ENCODE peak calls at places on chromosomes 4 and X, in six cellular contexts. One of them, this sample, is unnamed.

GRCh38 chrX:3712870-3713224 is 602 bp downstream of the PRKX start:
- DNase-seq in suprapubic skin: peak; percentile 70
- DNase-seq in B cell: no peak
- DNase-seq in cardiac fibroblast: no peak
- DNase-seq in GM13977: no peak
- DNase-seq in tibial nerve: no peak
- DNase-seq in this sample: no peak

GRCh38 chrX:100368167-100368566 is 41.9 kb downstream of the PCDH19 start:
- DNase-seq in suprapubic skin: no peak
- DNase-seq in B cell: no peak
- DNase-seq in cardiac fibroblast: peak; percentile 6
- DNase-seq in GM13977: peak; percentile 17
- DNase-seq in tibial nerve: no peak
- DNase-seq in this sample: no peak

GRCh38 chrX:118655561-118656246 is 71.7 kb upstream of the IL13RA1 start:
- DNase-seq in suprapubic skin: no peak
- DNase-seq in B cell: no peak
- DNase-seq in cardiac fibroblast: peak; percentile 27
- DNase-seq in GM13977: no peak
- DNase-seq in tibial nerve: no peak
- DNase-seq in this sample: no peak

GRCh38 chrX:56798866-56799864 is 70.1 kb downstream of the NBDY start:
- DNase-seq in suprapubic skin: peak; percentile 46
- DNase-seq in B cell: peak; percentile 2
- DNase-seq in cardiac fibroblast: no peak
- DNase-seq in GM13977: peak; percentile 4
- DNase-seq in tibial nerve: no peak
- DNase-seq in this sample: peak; percentile 52

GRCh38 chr4:144582105-144582850 is 63.7 kb upstream of the HHIP start:
- DNase-seq in suprapubic skin: no peak
- DNase-seq in B cell: no peak
- DNase-seq in cardiac fibroblast: no peak
- DNase-seq in GM13977: no peak
- DNase-seq in tibial nerve: no peak
- DNase-seq in this sample: no peak

GRCh38 chrX:132809581-132809980 is 148.8 kb downstream of the HS6ST2 start:
- DNase-seq in suprapubic skin: no peak
- DNase-seq in B cell: no peak
- DNase-seq in cardiac fibroblast: no peak
- DNase-seq in GM13977: no peak
- DNase-seq in tibial nerve: no peak
- DNase-seq in this sample: no peak

GRCh38 chr4:48340905-48341775 is at the start of gene SLAIN2:
- DNase-seq in suprapubic skin: peak; percentile 99
- DNase-seq in B cell: peak; percentile 97
- DNase-seq in cardiac fibroblast: peak; percentile 99
- DNase-seq in GM13977: peak; percentile 98
- DNase-seq in tibial nerve: peak; percentile 98
- DNase-seq in this sample: peak; percentile 99

GRCh38 chrX:128518508-128518907 is 466.3 kb upstream of the ACTRT1 start:
- DNase-seq in suprapubic skin: no peak
- DNase-seq in B cell: no peak
- DNase-seq in cardiac fibroblast: no peak
- DNase-seq in GM13977: no peak
- DNase-seq in tibial nerve: no peak
- DNase-seq in this sample: no peak

GRCh38 chrX:154059729-154060245 is 37.7 kb downstream of the MECP2 start:
- DNase-seq in suprapubic skin: no peak
- DNase-seq in B cell: no peak
- DNase-seq in cardiac fibroblast: no peak
- DNase-seq in GM13977: no peak
- DNase-seq in tibial nerve: no peak
- DNase-seq in this sample: no peak

GRCh38 chr4:80407246-80407645 is 71.7 kb downstream of the CFAP299 start:
- DNase-seq in suprapubic skin: no peak
- DNase-seq in B cell: no peak
- DNase-seq in cardiac fibroblast: peak; percentile 17
- DNase-seq in GM13977: no peak
- DNase-seq in tibial nerve: peak; percentile 17
- DNase-seq in this sample: no peak

GRCh38 chr4:134867027-134867426 is 665.4 kb upstream of the PABPC4L start:
- DNase-seq in suprapubic skin: no peak
- DNase-seq in B cell: no peak
- DNase-seq in cardiac fibroblast: no peak
- DNase-seq in GM13977: no peak
- DNase-seq in tibial nerve: no peak
- DNase-seq in this sample: no peak

GRCh38 chr4:2041234-2042130 is 17.6 kb upstream of the NAT8L start:
- DNase-seq in suprapubic skin: peak; percentile 79
- DNase-seq in B cell: peak; percentile 95
- DNase-seq in cardiac fibroblast: peak; percentile 78
- DNase-seq in GM13977: peak; percentile 98
- DNase-seq in tibial nerve: peak; percentile 25
- DNase-seq in this sample: peak; percentile 81

GRCh38 chr4:82136161-82136801 is 237.5 kb downstream of the HNRNPD start:
- DNase-seq in suprapubic skin: no peak
- DNase-seq in B cell: no peak
- DNase-seq in cardiac fibroblast: no peak
- DNase-seq in GM13977: no peak
- DNase-seq in tibial nerve: no peak
- DNase-seq in this sample: no peak

GRCh38 chrX:150503898-150504219 is 64.6 kb upstream of the MTM1 start:
- DNase-seq in suprapubic skin: no peak
- DNase-seq in B cell: no peak
- DNase-seq in cardiac fibroblast: no peak
- DNase-seq in GM13977: no peak
- DNase-seq in tibial nerve: no peak
- DNase-seq in this sample: peak; percentile 35

GRCh38 chr4:82803746-82804145 is 5.2 kb upstream of the SCD5 start:
- DNase-seq in suprapubic skin: no peak
- DNase-seq in B cell: no peak
- DNase-seq in cardiac fibroblast: no peak
- DNase-seq in GM13977: no peak
- DNase-seq in tibial nerve: no peak
- DNase-seq in this sample: no peak

GRCh38 chrX:48470110-48470832 is at the start of gene SLC38A5:
- DNase-seq in suprapubic skin: no peak
- DNase-seq in B cell: no peak
- DNase-seq in cardiac fibroblast: no peak
- DNase-seq in GM13977: no peak
- DNase-seq in tibial nerve: no peak
- DNase-seq in this sample: no peak

GRCh38 chrX:1754077-1754476 is 139.2 kb downstream of the ASMT start:
- DNase-seq in suprapubic skin: no peak
- DNase-seq in B cell: no peak
- DNase-seq in cardiac fibroblast: no peak
- DNase-seq in GM13977: no peak
- DNase-seq in tibial nerve: no peak
- DNase-seq in this sample: no peak

GRCh38 chr4:121377065-121377464 is 3.8 kb downstream of the QRFPR start:
- DNase-seq in suprapubic skin: no peak
- DNase-seq in B cell: no peak
- DNase-seq in cardiac fibroblast: no peak
- DNase-seq in GM13977: no peak
- DNase-seq in tibial nerve: no peak
- DNase-seq in this sample: no peak

GRCh38 chr4:176565044-176565443 is 227.7 kb downstream of the VEGFC start:
- DNase-seq in suprapubic skin: no peak
- DNase-seq in B cell: no peak
- DNase-seq in cardiac fibroblast: no peak
- DNase-seq in GM13977: no peak
- DNase-seq in tibial nerve: no peak
- DNase-seq in this sample: no peak

GRCh38 chrX:154799554-154800348 is 5.5 kb downstream of the MPP1 start:
- DNase-seq in suprapubic skin: no peak
- DNase-seq in B cell: no peak
- DNase-seq in cardiac fibroblast: peak; percentile 64
- DNase-seq in GM13977: no peak
- DNase-seq in tibial nerve: no peak
- DNase-seq in this sample: no peak

GRCh38 chr4:110183643-110184042 is 14.8 kb downstream of the ELOVL6 start:
- DNase-seq in suprapubic skin: no peak
- DNase-seq in B cell: no peak
- DNase-seq in cardiac fibroblast: no peak
- DNase-seq in GM13977: no peak
- DNase-seq in tibial nerve: no peak
- DNase-seq in this sample: no peak

GRCh38 chr4:149371021-149371420 is 444.6 kb downstream of the IQCM start:
- DNase-seq in suprapubic skin: no peak
- DNase-seq in B cell: no peak
- DNase-seq in cardiac fibroblast: peak; percentile 82
- DNase-seq in GM13977: peak; percentile 25
- DNase-seq in tibial nerve: no peak
- DNase-seq in this sample: no peak

GRCh38 chr4:176579233-176579632 is 213.5 kb downstream of the VEGFC start:
- DNase-seq in suprapubic skin: no peak
- DNase-seq in B cell: no peak
- DNase-seq in cardiac fibroblast: no peak
- DNase-seq in GM13977: no peak
- DNase-seq in tibial nerve: no peak
- DNase-seq in this sample: no peak

GRCh38 chr4:76758290-76758882 is 139.6 kb downstream of the SOWAHB start:
- DNase-seq in suprapubic skin: no peak
- DNase-seq in B cell: no peak
- DNase-seq in cardiac fibroblast: peak; percentile 88
- DNase-seq in GM13977: peak; percentile 37
- DNase-seq in tibial nerve: no peak
- DNase-seq in this sample: no peak

GRCh38 chr4:15345134-15345533 is 82.7 kb upstream of the C1QTNF7 start:
- DNase-seq in suprapubic skin: no peak
- DNase-seq in B cell: no peak
- DNase-seq in cardiac fibroblast: no peak
- DNase-seq in GM13977: no peak
- DNase-seq in tibial nerve: no peak
- DNase-seq in this sample: no peak

GRCh38 chr4:110516106-110516922 is 40.4 kb downstream of the ENPEP start:
- DNase-seq in suprapubic skin: peak; percentile 71
- DNase-seq in B cell: peak; percentile 33
- DNase-seq in cardiac fibroblast: peak; percentile 74
- DNase-seq in GM13977: peak; percentile 19
- DNase-seq in tibial nerve: peak; percentile 21
- DNase-seq in this sample: peak; percentile 80

GRCh38 chrX:13081385-13082285 is 37.2 kb upstream of the FAM9C start:
- DNase-seq in suprapubic skin: no peak
- DNase-seq in B cell: no peak
- DNase-seq in cardiac fibroblast: peak; percentile 60
- DNase-seq in GM13977: peak; percentile 23
- DNase-seq in tibial nerve: no peak
- DNase-seq in this sample: no peak

GRCh38 chrX:23907496-23908218 is at the start of the genes APOO and CXorf58:
- DNase-seq in suprapubic skin: peak; percentile 90
- DNase-seq in B cell: peak; percentile 82
- DNase-seq in cardiac fibroblast: peak; percentile 94
- DNase-seq in GM13977: peak; percentile 91
- DNase-seq in tibial nerve: peak; percentile 73
- DNase-seq in this sample: peak; percentile 88

GRCh38 chr4:2266181-2266580 is 4.3 kb upstream of the MXD4 start:
- DNase-seq in suprapubic skin: no peak
- DNase-seq in B cell: no peak
- DNase-seq in cardiac fibroblast: peak; percentile 89
- DNase-seq in GM13977: no peak
- DNase-seq in tibial nerve: peak; percentile 38
- DNase-seq in this sample: no peak

GRCh38 chrX:133495464-133496391 is 80.4 kb upstream of the GPC4 start:
- DNase-seq in suprapubic skin: peak; percentile 68
- DNase-seq in B cell: no peak
- DNase-seq in cardiac fibroblast: peak; percentile 56
- DNase-seq in GM13977: no peak
- DNase-seq in tibial nerve: peak; percentile 40
- DNase-seq in this sample: no peak

GRCh38 chr4:135007400-135007799 is 805.8 kb upstream of the PABPC4L start:
- DNase-seq in suprapubic skin: no peak
- DNase-seq in B cell: no peak
- DNase-seq in cardiac fibroblast: no peak
- DNase-seq in GM13977: no peak
- DNase-seq in tibial nerve: no peak
- DNase-seq in this sample: no peak